ENCODE peak calls at places on chromosomes 3 and 15, in seven cellular contexts. X, H, K, O, C, Q and S are unnamed samples.

GRCh38 chr3:189222927-189223706 is 51.3 kb downstream of the TPRG1 start:
- DNase-seq in X (no peak), H (no peak), K (no peak), O (no peak), C (no peak), Q (no peak), S (no peak)

GRCh38 chr3:182491571-182491970 is 301.7 kb upstream of the ATP11B start:
- DNase-seq in X (no peak), H (no peak), K (no peak), O (no peak), C (no peak), Q (no peak), S (no peak)

GRCh38 chr15:38536201-38536676 is 28.4 kb downstream of the RASGRP1 start:
- DNase-seq in X (no peak), H (no peak), K (no peak), O (no peak), C (no peak), Q (peak; percentile 71), S (no peak)

GRCh38 chr15:45424429-45424828 is 46.1 kb upstream of the GATM start:
- DNase-seq in X (no peak), H (no peak), K (no peak), O (no peak), C (no peak), Q (no peak), S (no peak)

GRCh38 chr3:80675790-80676189 is 908.0 kb upstream of the ROBO1 start:
- DNase-seq in X (no peak), H (no peak), K (no peak), O (no peak), C (no peak), Q (no peak), S (no peak)

GRCh38 chr3:13379191-13379830 is 40.8 kb downstream of the NUP210 start:
- DNase-seq in X (no peak), H (no peak), K (no peak), O (no peak), C (no peak), Q (peak; percentile 51), S (no peak)

GRCh38 chr15:90264649-90265048 is 823 bp upstream of the NGRN start:
- DNase-seq in X (peak; percentile 88), H (no peak), K (no peak), O (no peak), C (peak; percentile 22), Q (no peak), S (peak; percentile 73)

GRCh38 chr3:120072867-120073525 is 21.3 kb downstream of the GSK3B start:
- DNase-seq in X (peak; percentile 42), H (no peak), K (no peak), O (no peak), C (no peak), Q (no peak), S (peak; percentile 30)

GRCh38 chr3:180789774-180790173 is 110.5 kb upstream of the CCDC39 start:
- DNase-seq in X (no peak), H (no peak), K (no peak), O (no peak), C (no peak), Q (no peak), S (no peak)

GRCh38 chr3:11721114-11721440 is 77.4 kb upstream of the VGLL4 start:
- DNase-seq in X (peak; percentile 34), H (no peak), K (no peak), O (no peak), C (no peak), Q (no peak), S (no peak)

GRCh38 chr3:28077566-28077965 is 163.9 kb upstream of the CMC1 start:
- DNase-seq in X (peak; percentile 12), H (no peak), K (no peak), O (no peak), C (no peak), Q (no peak), S (no peak)

GRCh38 chr3:141484701-141485287 is 2.0 kb upstream of the RASA2 start:
- DNase-seq in X (no peak), H (no peak), K (no peak), O (no peak), C (no peak), Q (no peak), S (no peak)

GRCh38 chr15:70833897-70834765 is 19.8 kb downstream of the LARP6 start:
- DNase-seq in X (peak; percentile 65), H (no peak), K (no peak), O (no peak), C (no peak), Q (peak; percentile 76), S (no peak)

GRCh38 chr15:55343168-55343567 is 24.1 kb downstream of the PIGB start:
- DNase-seq in X (no peak), H (no peak), K (no peak), O (no peak), C (no peak), Q (no peak), S (no peak)

GRCh38 chr15:50210462-50211264 is 28.7 kb downstream of the SLC27A2 start:
- DNase-seq in X (peak; percentile 62), H (no peak), K (no peak), O (no peak), C (no peak), Q (no peak), S (peak; percentile 92)

GRCh38 chr15:88658972-88659931 is 20.4 kb downstream of the ISG20 start:
- DNase-seq in X (no peak), H (no peak), K (no peak), O (no peak), C (no peak), Q (no peak), S (no peak)

GRCh38 chr15:80580107-80580506 is 115.0 kb upstream of the ABHD17C start:
- DNase-seq in X (no peak), H (no peak), K (no peak), O (no peak), C (no peak), Q (peak; percentile 12), S (no peak)

GRCh38 chr3:86801921-86802320 is 189.0 kb downstream of the VGLL3 start:
- DNase-seq in X (no peak), H (no peak), K (no peak), O (no peak), C (no peak), Q (no peak), S (no peak)